ENCODE peak calls at places on chromosomes 5 and 9, in eight cellular contexts. H, R, N, B, U, T, O and P are unnamed samples.

GRCh38 chr9:91515074-91515687 is 91.5 kb upstream of the NFIL3 start:
- DNase-seq in H (no peak), R (no peak), N (no peak), B (no peak), U (no peak), T (no peak), O (no peak), P (no peak)

GRCh38 chr5:151173711-151174611 is 16.4 kb upstream of the ANXA6 start:
- DNase-seq in H (no peak), R (no peak), N (no peak), B (no peak), U (no peak), T (no peak), O (no peak), P (no peak)

GRCh38 chr5:149760700-149761187 is 30.6 kb downstream of the PPARGC1B start:
- DNase-seq in H (no peak), R (no peak), N (no peak), B (no peak), U (no peak), T (no peak), O (peak), P (no peak)

GRCh38 chr5:171946382-171946781 is 60.1 kb downstream of the FBXW11 start:
- DNase-seq in H (no peak), R (no peak), N (no peak), B (no peak), U (no peak), T (no peak), O (no peak), P (no peak)

GRCh38 chr5:60687927-60688720 is 11.8 kb downstream of the DEPDC1B start:
- DNase-seq in H (no peak), R (no peak), N (no peak), B (no peak), U (no peak), T (no peak), O (peak), P (peak)

GRCh38 chr9:96050876-96051185 is 175.3 kb downstream of the ERCC6L2 start:
- DNase-seq in H (no peak), R (no peak), N (no peak), B (peak), U (no peak), T (no peak), O (no peak), P (no peak)

GRCh38 chr5:113776832-113777525 is 263.5 kb downstream of the YTHDC2 start:
- DNase-seq in H (no peak), R (no peak), N (no peak), B (no peak), U (no peak), T (no peak), O (no peak), P (peak)

GRCh38 chr5:125597338-125597737 is 825.9 kb upstream of the GRAMD2B start:
- DNase-seq in H (no peak), R (no peak), N (no peak), B (no peak), U (no peak), T (no peak), O (no peak), P (no peak)

GRCh38 chr9:95552814-95553546 is 36.2 kb upstream of the PTCH1 start:
- DNase-seq in H (no peak), R (peak), N (no peak), B (peak), U (no peak), T (no peak), O (no peak), P (no peak)

GRCh38 chr5:156693113-156693512 is 157.0 kb upstream of the PPP1R2B start:
- DNase-seq in H (no peak), R (no peak), N (no peak), B (no peak), U (no peak), T (no peak), O (peak), P (no peak)

GRCh38 chr5:76356887-76357286 is 46.2 kb upstream of the IQGAP2 start:
- DNase-seq in H (no peak), R (no peak), N (no peak), B (no peak), U (no peak), T (no peak), O (no peak), P (no peak)

GRCh38 chr5:68353624-68354023 is 138.1 kb downstream of the PIK3R1 start:
- DNase-seq in H (no peak), R (no peak), N (no peak), B (no peak), U (no peak), T (no peak), O (no peak), P (no peak)

GRCh38 chr5:32508806-32509805 is 64.6 kb upstream of the ZFR start:
- DNase-seq in H (no peak), R (no peak), N (no peak), B (no peak), U (no peak), T (no peak), O (no peak), P (no peak)

GRCh38 chr9:116933251-116933650 is 246.1 kb downstream of the TRIM32 start:
- DNase-seq in H (no peak), R (no peak), N (no peak), B (no peak), U (no peak), T (no peak), O (no peak), P (no peak)

GRCh38 chr5:120463991-120464626 is at the start of gene PRR16:
- DNase-seq in H (peak), R (peak), N (no peak), B (peak), U (peak), T (peak), O (peak), P (no peak)

GRCh38 chr9:93292664-93293328 is 108.9 kb downstream of the WNK2 start:
- DNase-seq in H (no peak), R (no peak), N (no peak), B (peak), U (no peak), T (no peak), O (no peak), P (no peak)

GRCh38 chr9:122134822-122135528 is 24.6 kb downstream of the NDUFA8 start:
- DNase-seq in H (no peak), R (no peak), N (no peak), B (no peak), U (no peak), T (no peak), O (no peak), P (no peak)

GRCh38 chr5:172010278-172010677 is 3.8 kb upstream of the FBXW11 start:
- DNase-seq in H (no peak), R (no peak), N (no peak), B (no peak), U (no peak), T (no peak), O (peak), P (peak)

GRCh38 chr9:127163409-127163808 is 41.0 kb upstream of the ANGPTL2 start:
- DNase-seq in H (no peak), R (no peak), N (no peak), B (no peak), U (no peak), T (no peak), O (peak), P (peak)

GRCh38 chr5:176388003-176388340 is 426 bp downstream of the NOP16 start:
- DNase-seq in H (no peak), R (no peak), N (no peak), B (no peak), U (no peak), T (no peak), O (peak), P (peak)

GRCh38 chr5:53161876-53162275 is 52.3 kb upstream of the MOCS2 start:
- DNase-seq in H (no peak), R (no peak), N (no peak), B (no peak), U (no peak), T (no peak), O (no peak), P (no peak)

GRCh38 chr9:124006448-124007156 is 5.0 kb upstream of the LHX2 start:
- DNase-seq in H (no peak), R (no peak), N (no peak), B (no peak), U (no peak), T (peak), O (no peak), P (no peak)

GRCh38 chr5:80072103-80073073 is 37.2 kb downstream of the THBS4 start:
- DNase-seq in H (no peak), R (no peak), N (no peak), B (no peak), U (no peak), T (no peak), O (no peak), P (no peak)

GRCh38 chr9:127583605-127584053 is 28.4 kb upstream of the STXBP1 start:
- DNase-seq in H (no peak), R (no peak), N (no peak), B (no peak), U (no peak), T (no peak), O (no peak), P (no peak)

GRCh38 chr5:94254214-94254613 is 364.2 kb downstream of the KIAA0825 start:
- DNase-seq in H (no peak), R (no peak), N (no peak), B (no peak), U (no peak), T (no peak), O (no peak), P (no peak)

GRCh38 chr9:97850746-97851449 is 2.1 kb upstream of the FOXE1 start:
- DNase-seq in H (no peak), R (no peak), N (no peak), B (no peak), U (no peak), T (no peak), O (no peak), P (no peak)

GRCh38 chr9:97849980-97850379 is 3.0 kb upstream of the FOXE1 start:
- DNase-seq in H (no peak), R (no peak), N (no peak), B (no peak), U (no peak), T (no peak), O (no peak), P (no peak)

GRCh38 chr9:97847474-97848236 is 5.4 kb upstream of the FOXE1 start:
- DNase-seq in H (no peak), R (no peak), N (no peak), B (peak), U (no peak), T (no peak), O (no peak), P (no peak)

GRCh38 chr9:97848237-97848581 is 4.8 kb upstream of the FOXE1 start:
- DNase-seq in H (no peak), R (no peak), N (no peak), B (no peak), U (no peak), T (no peak), O (no peak), P (no peak)

GRCh38 chr9:97848582-97849237 is 4.3 kb upstream of the FOXE1 start:
- DNase-seq in H (peak), R (peak), N (no peak), B (peak), U (no peak), T (peak), O (no peak), P (no peak)
- H3K4me3 ChIP-seq in H (no peak), R (peak), N (peak), B (peak), U (peak), T (no peak), O (no peak), P (no peak)

GRCh38 chr5:122130152-122130551 is 806 bp downstream of the ZNF474 start:
- DNase-seq in H (no peak), R (no peak), N (no peak), B (no peak), U (no peak), T (no peak), O (no peak), P (no peak)
- H3K4me3 ChIP-seq in H (no peak), R (no peak), N (no peak), B (no peak), U (no peak), T (no peak), O (no peak), P (no peak)

GRCh38 chr5:140637722-140638473 is 1.4 kb upstream of the TMCO6 start:
- DNase-seq in H (no peak), R (no peak), N (no peak), B (no peak), U (no peak), T (no peak), O (no peak), P (no peak)
- H3K4me3 ChIP-seq in H (no peak), R (no peak), N (no peak), B (no peak), U (no peak), T (no peak), O (no peak), P (no peak)

DNA sequence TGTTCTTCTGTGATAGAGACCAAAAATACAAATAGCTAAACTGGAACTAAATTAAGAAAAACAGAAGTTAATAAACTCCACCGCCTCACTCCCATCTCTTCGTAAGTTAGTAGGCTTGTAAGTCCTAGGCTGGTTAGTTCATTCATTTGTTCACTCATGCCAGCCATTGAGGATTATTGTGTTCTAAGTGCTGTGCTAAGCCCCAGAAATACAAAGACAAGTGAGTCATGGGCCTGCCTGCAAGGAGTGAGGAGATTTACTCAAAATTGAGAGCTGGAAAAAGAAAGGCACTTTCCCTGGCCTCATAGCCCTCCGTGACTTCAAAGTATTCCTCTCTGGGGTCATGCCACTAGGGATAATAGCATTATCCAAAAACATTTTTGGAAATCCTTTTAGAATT is 8.5 kb downstream of the DOCK8 start:
- DNase-seq in H (no peak), R (no peak), N (no peak), B (no peak), U (no peak), T (no peak), O (no peak), P (no peak)
- H3K4me3 ChIP-seq in H (no peak), R (no peak), N (no peak), B (no peak), U (no peak), T (no peak), O (no peak), P (no peak)

DNA sequence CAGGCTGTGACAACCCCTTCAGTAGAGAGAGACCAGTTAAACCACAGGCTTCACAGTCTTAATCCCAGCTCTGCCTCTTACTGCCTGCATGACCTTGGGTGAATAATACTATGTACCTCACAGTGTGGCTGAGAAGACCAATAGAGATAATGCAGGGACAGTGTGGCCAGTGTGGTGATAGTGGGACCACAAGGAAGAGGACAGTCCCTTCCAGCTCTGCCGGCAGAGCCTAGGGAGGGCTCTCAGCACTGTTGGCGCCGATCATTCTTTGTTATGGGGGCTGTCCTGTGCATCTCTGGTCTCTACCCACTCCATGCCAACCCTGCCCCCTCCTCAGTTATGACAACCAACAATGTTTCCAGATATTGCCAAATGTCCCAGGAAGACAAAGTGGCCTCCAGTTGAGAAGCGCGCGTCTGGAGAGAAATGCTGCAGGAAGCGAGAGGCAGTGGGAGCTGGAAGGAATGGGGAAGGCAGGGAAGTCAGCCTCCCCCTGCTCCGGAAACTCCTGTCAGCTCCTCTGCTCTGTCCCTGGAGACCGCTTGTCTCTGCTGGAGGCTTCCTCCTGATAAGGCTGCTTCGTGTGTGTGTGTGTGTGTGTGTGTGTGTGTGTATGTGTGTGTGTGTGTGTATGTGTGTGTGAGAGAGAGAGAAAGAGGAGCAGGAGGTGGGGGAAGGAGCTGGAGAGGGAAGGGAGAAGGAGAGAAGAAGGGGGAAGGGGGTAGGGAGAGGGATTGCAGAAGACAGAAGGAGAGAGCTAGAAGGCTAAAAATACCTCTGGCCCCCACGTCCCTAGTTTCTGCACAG is 31.8 kb upstream of the FABP6 start:
- DNase-seq in H (no peak), R (peak), N (no peak), B (no peak), U (no peak), T (no peak), O (no peak), P (no peak)
- H3K4me3 ChIP-seq in H (no peak), R (no peak), N (no peak), B (no peak), U (no peak), T (no peak), O (no peak), P (no peak)